ENCODE peak calls at places on chromosome 6, in seven cellular contexts. Q, F, G, Z, I, M and K are unnamed samples.

GRCh38 chr6:28089054-28089453 is 8.7 kb downstream of the ZNF165 start:
- DNase-seq in Q (no peak), F (no peak), G (no peak), Z (no peak), I (no peak), M (no peak), K (no peak)

GRCh38 chr6:42520786-42521607 is 42.8 kb upstream of the UBR2 start:
- DNase-seq in Q (peak; percentile 92), F (peak; percentile 92), G (peak; percentile 34), Z (no peak), I (no peak), M (no peak), K (peak; percentile 5)

GRCh38 chr6:13297391-13297790 is 30.9 kb downstream of the TBC1D7 start:
- DNase-seq in Q (no peak), F (no peak), G (no peak), Z (no peak), I (no peak), M (no peak), K (no peak)

GRCh38 chr6:89270951-89271721 is 44.0 kb downstream of the GABRR2 start:
- DNase-seq in Q (no peak), F (no peak), G (no peak), Z (no peak), I (peak; percentile 61), M (no peak), K (peak; percentile 60)

GRCh38 chr6:43052842-43053544 is 658 bp downstream of the CUL7 start:
- DNase-seq in Q (peak; percentile 67), F (no peak), G (no peak), Z (peak; percentile 57), I (no peak), M (peak; percentile 41), K (peak; percentile 24)

GRCh38 chr6:34039943-34040342 is 105.9 kb downstream of the GRM4 start:
- DNase-seq in Q (no peak), F (no peak), G (no peak), Z (no peak), I (no peak), M (no peak), K (no peak)

GRCh38 chr6:99350573-99350972 is 1.1 kb upstream of the FAXC start:
- DNase-seq in Q (no peak), F (no peak), G (no peak), Z (peak; percentile 55), I (no peak), M (peak; percentile 32), K (no peak)

GRCh38 chr6:39137235-39137634 is 22.2 kb upstream of the SAYSD1 start:
- DNase-seq in Q (peak; percentile 56), F (peak; percentile 66), G (no peak), Z (peak; percentile 92), I (peak; percentile 60), M (peak; percentile 81), K (peak; percentile 51)

GRCh38 chr6:32371204-32371603 is 499 bp downstream of the TSBP1 start:
- DNase-seq in Q (peak; percentile 16), F (peak; percentile 8), G (no peak), Z (no peak), I (no peak), M (no peak), K (no peak)

GRCh38 chr6:158571826-158572652 is 12.1 kb downstream of the TMEM181 start:
- DNase-seq in Q (no peak), F (peak; percentile 42), G (no peak), Z (no peak), I (no peak), M (peak; percentile 87), K (no peak)

GRCh38 chr6:30845183-30845582 is 39.1 kb upstream of the DDR1 start:
- DNase-seq in Q (no peak), F (no peak), G (no peak), Z (peak; percentile 76), I (no peak), M (no peak), K (no peak)

GRCh38 chr6:144321839-144322591 is 36.9 kb downstream of the UTRN start:
- DNase-seq in Q (peak; percentile 76), F (peak; percentile 68), G (no peak), Z (no peak), I (no peak), M (no peak), K (no peak)

GRCh38 chr6:162099685-162100084 is 627.9 kb downstream of the PRKN start:
- DNase-seq in Q (peak; percentile 98), F (peak; percentile 55), G (peak; percentile 81), Z (no peak), I (no peak), M (peak; percentile 15), K (no peak)

GRCh38 chr6:7813704-7814103 is 87.8 kb downstream of the BMP6 start:
- DNase-seq in Q (no peak), F (peak; percentile 21), G (peak; percentile 19), Z (peak; percentile 63), I (no peak), M (no peak), K (no peak)

GRCh38 chr6:107616776-107617175 is 126.9 kb downstream of the SOBP start:
- DNase-seq in Q (no peak), F (no peak), G (no peak), Z (no peak), I (no peak), M (no peak), K (no peak)

GRCh38 chr6:35919827-35920751 is 809 bp downstream of the SRPK1 start:
- DNase-seq in Q (peak; percentile 76), F (peak; percentile 83), G (no peak), Z (peak; percentile 58), I (peak; percentile 36), M (peak; percentile 71), K (peak; percentile 51)

GRCh38 chr6:44010411-44011349 is 116.6 kb downstream of the MRPL14 start:
- DNase-seq in Q (peak; percentile 98), F (peak; percentile 91), G (peak; percentile 74), Z (no peak), I (no peak), M (no peak), K (no peak)

GRCh38 chr6:45483021-45483420 is 105.3 kb upstream of the SUPT3H start:
- DNase-seq in Q (peak; percentile 96), F (no peak), G (no peak), Z (no peak), I (no peak), M (peak; percentile 14), K (no peak)

GRCh38 chr6:132763269-132763668 is 5.6 kb upstream of the VNN2 start:
- DNase-seq in Q (peak; percentile 5), F (no peak), G (no peak), Z (peak; percentile 5), I (peak; percentile 55), M (no peak), K (peak; percentile 83)

GRCh38 chr6:110620065-110620464 is 143.7 kb upstream of the SLC22A16 start:
- DNase-seq in Q (no peak), F (no peak), G (no peak), Z (no peak), I (no peak), M (no peak), K (no peak)

GRCh38 chr6:113481441-113481840 is 375.7 kb upstream of the MARCKS start:
- DNase-seq in Q (peak; percentile 54), F (no peak), G (no peak), Z (no peak), I (no peak), M (peak; percentile 28), K (no peak)

GRCh38 chr6:2989332-2990178 is 10.1 kb upstream of the NQO2 start:
- DNase-seq in Q (peak; percentile 99), F (peak; percentile 98), G (peak; percentile 96), Z (peak; percentile 100), I (peak; percentile 93), M (peak; percentile 97), K (peak; percentile 93)

DNA sequence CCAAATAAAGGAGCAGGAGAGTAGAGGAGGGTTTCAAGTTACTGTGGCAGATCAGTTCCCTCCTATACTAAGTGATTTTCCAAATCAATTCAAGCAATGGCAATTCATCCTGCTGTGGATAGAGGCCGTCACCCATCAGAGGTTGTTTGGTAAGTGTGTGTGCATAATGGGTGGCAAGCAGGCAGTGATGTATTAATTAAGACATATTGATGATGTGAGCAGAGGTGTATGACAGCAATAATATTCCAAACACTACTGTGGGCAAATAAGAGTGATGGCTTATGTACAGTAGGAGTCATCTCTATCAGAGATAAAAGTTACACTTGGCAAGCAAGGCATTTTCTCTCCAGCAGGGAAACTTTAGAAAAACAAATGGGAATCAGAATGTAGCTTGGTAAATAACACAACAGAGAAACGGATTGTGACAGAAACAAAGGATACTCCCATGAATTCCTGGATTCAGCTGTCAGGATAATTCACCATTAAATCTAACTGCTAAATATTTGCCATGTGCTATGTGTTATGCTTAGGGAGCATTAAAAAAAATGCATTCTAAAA is 196.3 kb downstream of the KHDC1L start:
- DNase-seq in Q (no peak), F (peak; percentile 50), G (no peak), Z (no peak), I (no peak), M (no peak), K (no peak)
- TF ChIP-seq EZH2phosphoT487 in Q (no peak), F (no peak), G (no peak), Z (no peak), I (no peak), M (no peak), K (no peak)

GRCh38 chr6:26172496-26172958 is 85.3 kb downstream of the HFE start:
- DNase-seq in Q (peak; percentile 68), F (no peak), G (no peak), Z (peak; percentile 54), I (peak; percentile 43), M (peak; percentile 39), K (peak; percentile 65)
- TF ChIP-seq EZH2phosphoT487 in Q (no peak), F (no peak), G (no peak), Z (no peak), I (no peak), M (no peak), K (no peak)

GRCh38 chr6:106536863-106537262 is 92.4 kb downstream of the RTN4IP1 start:
- DNase-seq in Q (no peak), F (no peak), G (no peak), Z (no peak), I (no peak), M (no peak), K (no peak)

GRCh38 chr6:106535012-106535411 is 94.3 kb downstream of the RTN4IP1 start:
- DNase-seq in Q (no peak), F (no peak), G (no peak), Z (no peak), I (no peak), M (no peak), K (no peak)

GRCh38 chr6:106536357-106536756 is 92.9 kb downstream of the RTN4IP1 start:
- DNase-seq in Q (no peak), F (no peak), G (no peak), Z (no peak), I (no peak), M (no peak), K (no peak)

GRCh38 chr6:106533079-106533478 is 96.2 kb downstream of the RTN4IP1 start:
- DNase-seq in Q (no peak), F (no peak), G (no peak), Z (no peak), I (no peak), M (no peak), K (no peak)

DNA sequence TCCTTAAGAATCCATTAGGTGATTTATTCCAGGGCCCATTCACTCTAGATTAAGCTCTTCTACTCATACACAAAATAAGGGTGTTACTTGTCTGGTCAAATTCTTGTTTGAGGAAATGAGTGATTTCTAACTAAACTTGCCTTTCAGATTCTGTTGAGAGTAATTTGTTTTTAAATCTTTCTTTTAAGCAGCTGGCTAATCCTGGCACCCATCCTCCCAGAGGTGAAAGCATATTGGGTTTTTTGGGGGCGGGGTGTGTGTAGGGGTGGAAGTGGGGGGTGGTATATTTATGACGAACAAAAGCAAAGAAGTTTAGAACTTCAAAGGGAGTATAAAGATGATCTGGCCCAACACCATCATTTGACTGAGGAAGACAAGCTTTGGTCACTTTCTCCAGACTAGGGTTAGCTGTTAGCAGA is 94.7 kb downstream of the RTN4IP1 start:
- DNase-seq in Q (peak; percentile 13), F (no peak), G (no peak), Z (no peak), I (no peak), M (no peak), K (no peak)
- TF ChIP-seq EZH2phosphoT487 in Q (no peak), F (no peak), G (no peak), Z (no peak), I (no peak), M (no peak), K (no peak)

GRCh38 chr6:134196568-134197301 is 121.2 kb downstream of the SGK1 start:
- DNase-seq in Q (no peak), F (peak; percentile 56), G (no peak), Z (no peak), I (peak; percentile 88), M (no peak), K (no peak)
- TF ChIP-seq EZH2phosphoT487 in Q (no peak), F (no peak), G (no peak), Z (no peak), I (no peak), M (no peak), K (no peak)